ENCODE peak calls at places on chromosomes 16 and 17, in six cellular contexts. One of them, this sample, is unnamed.

GRCh38 chr17:34081269-34081668 is 173.8 kb upstream of the CCL2 start:
- DNase-seq in heart left ventricle: no peak
- DNase-seq in dorsolateral prefrontal cortex: no peak
- DNase-seq in SK-N-SH: no peak
- DNase-seq in HepG2: no peak
- DNase-seq in hepatocyte: peak; percentile 22
- DNase-seq in this sample: no peak

GRCh38 chr17:46141645-46142044 is 51.6 kb downstream of the KANSL1 start:
- DNase-seq in heart left ventricle: no peak
- DNase-seq in dorsolateral prefrontal cortex: no peak
- DNase-seq in SK-N-SH: no peak
- DNase-seq in HepG2: no peak
- DNase-seq in hepatocyte: no peak
- DNase-seq in this sample: no peak

GRCh38 chr17:7281953-7282751 is 634 bp downstream of the SLC2A4 start:
- DNase-seq in heart left ventricle: peak; percentile 86
- DNase-seq in dorsolateral prefrontal cortex: no peak
- DNase-seq in SK-N-SH: peak; percentile 71
- DNase-seq in HepG2: no peak
- DNase-seq in hepatocyte: peak; percentile 47
- DNase-seq in this sample: no peak

GRCh38 chr17:39064814-39065213 is 86.6 kb downstream of the PLXDC1 start:
- DNase-seq in heart left ventricle: no peak
- DNase-seq in dorsolateral prefrontal cortex: no peak
- DNase-seq in SK-N-SH: no peak
- DNase-seq in HepG2: no peak
- DNase-seq in hepatocyte: no peak
- DNase-seq in this sample: no peak

GRCh38 chr17:80424878-80425765 is 10.2 kb downstream of the ENDOV start:
- DNase-seq in heart left ventricle: no peak
- DNase-seq in dorsolateral prefrontal cortex: no peak
- DNase-seq in SK-N-SH: peak; percentile 54
- DNase-seq in HepG2: no peak
- DNase-seq in hepatocyte: no peak
- DNase-seq in this sample: no peak

GRCh38 chr16:76653390-76654026 is 376.3 kb downstream of the CNTNAP4 start:
- DNase-seq in heart left ventricle: no peak
- DNase-seq in dorsolateral prefrontal cortex: peak; percentile 59
- DNase-seq in SK-N-SH: peak; percentile 39
- DNase-seq in HepG2: peak; percentile 71
- DNase-seq in hepatocyte: peak; percentile 85
- DNase-seq in this sample: no peak

GRCh38 chr16:275041-275621 is 613 bp downstream of the RGS11 start:
- DNase-seq in heart left ventricle: peak; percentile 20
- DNase-seq in dorsolateral prefrontal cortex: no peak
- DNase-seq in SK-N-SH: peak; percentile 74
- DNase-seq in HepG2: no peak
- DNase-seq in hepatocyte: no peak
- DNase-seq in this sample: no peak

GRCh38 chr17:79933863-79934652 is 94.8 kb upstream of the CBX4 start:
- DNase-seq in heart left ventricle: no peak
- DNase-seq in dorsolateral prefrontal cortex: peak; percentile 72
- DNase-seq in SK-N-SH: no peak
- DNase-seq in HepG2: no peak
- DNase-seq in hepatocyte: no peak
- DNase-seq in this sample: no peak

GRCh38 chr17:73795730-73796129 is 151.5 kb upstream of the SDK2 start:
- DNase-seq in heart left ventricle: no peak
- DNase-seq in dorsolateral prefrontal cortex: no peak
- DNase-seq in SK-N-SH: no peak
- DNase-seq in HepG2: peak; percentile 95
- DNase-seq in hepatocyte: peak; percentile 48
- DNase-seq in this sample: no peak

GRCh38 chr16:81717662-81718189 is 61.4 kb upstream of the PLCG2 start:
- DNase-seq in heart left ventricle: no peak
- DNase-seq in dorsolateral prefrontal cortex: no peak
- DNase-seq in SK-N-SH: no peak
- DNase-seq in HepG2: no peak
- DNase-seq in hepatocyte: no peak
- DNase-seq in this sample: no peak

GRCh38 chr17:80647746-80648145 is 103.1 kb downstream of the RPTOR start:
- DNase-seq in heart left ventricle: no peak
- DNase-seq in dorsolateral prefrontal cortex: no peak
- DNase-seq in SK-N-SH: no peak
- DNase-seq in HepG2: no peak
- DNase-seq in hepatocyte: no peak
- DNase-seq in this sample: no peak

DNA sequence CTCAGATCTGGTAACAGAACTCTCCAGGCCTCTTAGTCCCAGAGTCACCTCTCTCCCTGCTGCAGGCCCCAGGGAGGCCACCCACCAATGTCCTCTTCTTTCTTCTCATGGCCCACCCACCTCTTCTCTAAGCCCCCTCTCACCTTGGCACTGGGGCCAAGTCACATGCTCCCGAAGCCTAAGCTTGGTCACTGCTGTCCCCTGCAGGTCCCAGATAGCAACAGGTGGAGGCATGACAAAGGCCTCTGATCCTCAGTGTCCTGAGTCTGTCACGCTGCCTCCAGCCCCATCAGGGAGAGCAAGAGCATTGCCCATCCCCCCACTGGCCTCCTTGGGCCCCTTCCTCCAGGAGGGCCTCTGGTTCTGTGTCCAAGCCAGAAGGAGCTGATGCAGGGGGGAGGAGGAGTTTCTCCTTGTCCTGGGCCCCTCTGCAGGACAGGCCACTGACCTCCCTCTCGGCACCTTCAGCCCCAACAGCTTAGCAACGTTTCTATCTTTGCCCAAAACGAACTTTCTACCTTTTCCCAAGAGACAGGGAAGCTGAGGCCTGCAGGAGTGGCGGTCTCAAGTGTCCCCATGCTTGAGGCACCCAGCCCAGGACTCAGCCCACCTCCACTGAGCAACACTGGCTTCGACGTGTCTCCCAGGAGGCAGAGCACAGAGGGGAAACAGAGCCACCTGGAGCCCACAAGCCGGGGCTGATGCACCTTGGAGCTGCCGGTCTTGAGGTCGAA is 8.6 kb downstream of the P2RX1 start:
- DNase-seq in heart left ventricle: no peak
- DNase-seq in dorsolateral prefrontal cortex: no peak
- DNase-seq in SK-N-SH: no peak
- DNase-seq in HepG2: peak; percentile 36
- DNase-seq in hepatocyte: no peak
- DNase-seq in this sample: no peak
- TF ChIP-seq CTCF in heart left ventricle: peak; percentile 42
- TF ChIP-seq CTCF in dorsolateral prefrontal cortex: no peak
- TF ChIP-seq CTCF in SK-N-SH: peak; percentile 35
- TF ChIP-seq CTCF in HepG2: peak; percentile 91
- TF ChIP-seq CTCF in hepatocyte: peak; percentile 35
- TF ChIP-seq CTCF in this sample: no peak

DNA sequence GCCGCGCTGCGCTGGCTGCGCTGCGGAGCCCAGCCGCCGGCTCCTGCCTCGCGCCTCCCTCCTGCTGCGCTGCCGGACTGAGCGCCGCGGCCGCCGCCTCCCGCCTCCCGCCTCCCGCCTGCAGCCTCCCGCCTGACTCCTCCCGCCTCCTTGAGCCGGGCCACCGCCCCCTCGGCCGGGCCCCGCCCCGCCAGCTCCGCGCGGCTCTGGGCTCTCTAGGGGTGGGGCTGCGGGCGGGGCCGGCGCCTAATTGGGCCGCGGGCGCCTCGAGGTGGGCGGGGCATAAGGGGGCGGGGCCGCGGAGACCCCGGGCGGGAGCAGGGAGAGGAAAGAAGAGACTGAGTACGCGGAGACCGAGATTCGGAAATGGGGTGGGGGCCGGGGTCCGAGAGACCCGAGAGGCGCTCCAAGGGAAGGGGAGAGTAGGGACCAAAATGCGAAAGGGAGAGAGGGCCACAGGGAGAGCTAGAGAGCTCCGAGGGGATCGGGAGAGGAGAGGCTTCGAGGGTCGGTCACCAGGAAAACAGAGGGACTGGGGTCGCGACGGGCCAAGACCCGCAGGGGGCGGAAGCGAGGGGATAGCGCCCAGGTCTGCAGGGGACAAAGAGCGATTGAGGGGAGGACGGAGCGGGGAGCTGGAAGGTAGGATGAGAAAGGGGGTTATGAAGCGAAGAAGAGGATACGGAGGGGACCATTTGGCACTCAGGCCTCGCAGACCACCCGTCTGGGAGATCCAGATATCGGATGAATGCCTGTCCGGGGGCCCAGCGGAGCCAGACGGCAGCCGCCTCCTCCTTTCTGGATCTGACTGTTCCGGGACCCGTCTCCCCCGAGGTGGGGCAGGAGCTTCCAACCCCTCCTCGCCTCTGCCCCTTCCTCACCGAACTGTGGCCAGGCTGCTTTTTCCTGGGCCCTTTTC is at the start of gene C1QL1:
- DNase-seq in heart left ventricle: peak; percentile 93
- DNase-seq in dorsolateral prefrontal cortex: peak; percentile 60
- DNase-seq in SK-N-SH: peak; percentile 100
- DNase-seq in HepG2: peak; percentile 84
- DNase-seq in hepatocyte: peak; percentile 95
- DNase-seq in this sample: peak; percentile 94
- TF ChIP-seq CTCF in heart left ventricle: no peak
- TF ChIP-seq CTCF in dorsolateral prefrontal cortex: no peak
- TF ChIP-seq CTCF in SK-N-SH: peak; percentile 14
- TF ChIP-seq CTCF in HepG2: peak; percentile 65
- TF ChIP-seq CTCF in hepatocyte: peak; percentile 28
- TF ChIP-seq CTCF in this sample: peak; percentile 49

DNA sequence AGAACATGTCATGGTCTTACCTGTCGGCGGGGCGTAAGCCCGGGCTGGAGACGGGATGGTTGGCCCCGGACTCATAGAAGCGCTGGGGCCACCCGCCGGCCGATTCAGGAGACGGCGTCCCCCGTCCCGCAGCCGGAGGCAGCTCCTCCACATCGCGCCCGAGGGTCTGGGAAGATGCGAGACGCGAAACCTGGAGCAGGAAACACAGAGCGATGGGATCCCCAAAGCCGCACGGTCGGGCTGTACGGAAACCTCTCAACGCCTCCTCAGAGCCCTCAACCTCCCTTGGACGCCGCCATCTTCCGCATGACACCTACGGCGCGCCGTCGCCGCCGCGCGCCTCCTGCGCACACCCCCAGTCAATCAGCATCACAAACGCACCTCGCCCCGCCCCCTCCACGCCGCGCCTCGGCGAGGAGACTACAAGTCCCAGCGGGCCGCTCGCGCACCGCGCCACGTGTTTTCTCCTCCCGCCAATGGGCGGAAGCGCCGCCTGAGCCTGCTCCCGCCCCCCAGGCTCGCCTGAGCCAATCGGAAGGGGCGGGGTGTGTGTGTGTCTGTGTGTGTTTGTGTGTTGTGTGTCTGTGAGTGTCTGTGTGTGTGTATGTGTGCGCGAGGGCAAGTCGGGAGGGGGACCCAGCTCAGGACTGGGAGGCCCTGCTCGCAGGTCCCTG is at the start of the genes ATPAF2 and GID4:
- DNase-seq in heart left ventricle: peak; percentile 100
- DNase-seq in dorsolateral prefrontal cortex: peak; percentile 100
- DNase-seq in SK-N-SH: peak; percentile 99
- DNase-seq in HepG2: peak; percentile 96
- DNase-seq in hepatocyte: peak; percentile 100
- DNase-seq in this sample: peak; percentile 100
- TF ChIP-seq CTCF in heart left ventricle: no peak
- TF ChIP-seq CTCF in dorsolateral prefrontal cortex: no peak
- TF ChIP-seq CTCF in SK-N-SH: peak; percentile 22
- TF ChIP-seq CTCF in HepG2: peak; percentile 40
- TF ChIP-seq CTCF in hepatocyte: peak; percentile 18
- TF ChIP-seq CTCF in this sample: no peak

DNA sequence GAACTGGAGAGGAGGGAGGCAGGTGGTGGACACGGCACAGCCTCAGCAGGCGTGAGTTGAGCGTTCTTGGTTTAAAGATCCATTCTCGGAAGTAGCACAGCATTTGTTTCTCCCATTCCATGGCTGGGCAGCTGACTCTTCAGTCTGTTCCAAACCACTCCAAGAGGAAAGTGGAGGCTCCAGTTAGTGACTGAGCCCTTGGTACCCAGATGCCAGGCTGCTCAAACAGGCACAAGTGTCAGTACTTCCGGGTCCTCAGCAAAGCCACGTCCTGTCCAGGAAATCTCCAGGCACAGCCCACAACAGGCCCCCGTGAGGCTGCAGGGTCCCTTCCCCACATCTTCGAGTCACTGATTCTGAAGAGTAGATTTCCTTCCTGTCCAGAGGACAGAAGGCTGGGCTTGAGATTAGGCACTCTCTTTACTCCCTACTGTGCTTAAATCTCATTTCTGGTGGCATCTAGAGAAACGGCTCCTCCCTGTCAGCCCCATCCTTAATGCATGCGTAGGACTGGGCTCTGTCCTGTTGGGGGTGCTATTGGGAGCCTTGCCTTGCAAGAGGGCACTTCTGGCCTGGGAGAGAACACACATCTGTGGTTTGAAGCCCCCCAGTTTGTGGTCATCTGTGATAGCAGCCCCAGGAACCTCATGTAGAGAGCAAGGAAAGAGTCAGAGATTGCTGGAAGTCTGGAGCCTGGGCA is 39.7 kb upstream of the NAT9 start:
- DNase-seq in heart left ventricle: no peak
- DNase-seq in dorsolateral prefrontal cortex: no peak
- DNase-seq in SK-N-SH: no peak
- DNase-seq in HepG2: no peak
- DNase-seq in hepatocyte: no peak
- DNase-seq in this sample: peak; percentile 38
- TF ChIP-seq CTCF in heart left ventricle: peak; percentile 8
- TF ChIP-seq CTCF in dorsolateral prefrontal cortex: no peak
- TF ChIP-seq CTCF in SK-N-SH: peak; percentile 47
- TF ChIP-seq CTCF in HepG2: peak; percentile 43
- TF ChIP-seq CTCF in hepatocyte: no peak
- TF ChIP-seq CTCF in this sample: peak; percentile 14

GRCh38 chr17:43695968-43696865 is 34.5 kb upstream of the MEOX1 start:
- DNase-seq in heart left ventricle: peak; percentile 48
- DNase-seq in dorsolateral prefrontal cortex: no peak
- DNase-seq in SK-N-SH: no peak
- DNase-seq in HepG2: no peak
- DNase-seq in hepatocyte: no peak
- DNase-seq in this sample: no peak
- TF ChIP-seq CTCF in heart left ventricle: no peak
- TF ChIP-seq CTCF in dorsolateral prefrontal cortex: no peak
- TF ChIP-seq CTCF in SK-N-SH: no peak
- TF ChIP-seq CTCF in HepG2: no peak
- TF ChIP-seq CTCF in hepatocyte: peak; percentile 8
- TF ChIP-seq CTCF in this sample: no peak